ENCODE peak calls at places on chromosomes 4 and X, in four cellular contexts. T is GM10248, Y is choroid plexus epithelial cell, V is mucosa of descending colon. S is an unnamed sample.

GRCh38 chr4:147019061-147019460 is 73.4 kb upstream of the TTC29 start:
- DNase-seq in T (peak), Y (peak), V (no peak), S (peak)

GRCh38 chrX:153582896-153583295 is 16.0 kb downstream of the CCNQ start:
- DNase-seq in T (peak), Y (peak), V (peak), S (no peak)

GRCh38 chr4:132417220-132417619 is 731.9 kb upstream of the PCDH10 start:
- DNase-seq in T (no peak), Y (no peak), V (no peak), S (no peak)

GRCh38 chr4:142248946-142249345 is 597.2 kb downstream of the INPP4B start:
- DNase-seq in T (no peak), Y (peak), V (no peak), S (no peak)

GRCh38 chr4:373062-373839 is 35.6 kb downstream of the ZNF141 start:
- DNase-seq in T (no peak), Y (no peak), V (no peak), S (no peak)

GRCh38 chr4:3291969-3292570 is 751 bp upstream of the RGS12 start:
- DNase-seq in T (no peak), Y (peak), V (peak), S (peak)

GRCh38 chrX:82163701-82164100 is 961.8 kb downstream of the SH3BGRL start:
- DNase-seq in T (no peak), Y (no peak), V (no peak), S (no peak)

GRCh38 chrX:69163936-69164741 is 1.1 kb downstream of the PJA1 start:
- DNase-seq in T (peak), Y (peak), V (peak), S (no peak)

GRCh38 chrX:96182366-96182765 is 502.3 kb upstream of the DIAPH2 start:
- DNase-seq in T (no peak), Y (peak), V (no peak), S (no peak)

GRCh38 chr4:115396034-115396433 is 282.6 kb upstream of the NDST4 start:
- DNase-seq in T (no peak), Y (no peak), V (no peak), S (no peak)

GRCh38 chrX:22399793-22400192 is 127.1 kb downstream of the CBLL2 start:
- DNase-seq in T (no peak), Y (no peak), V (no peak), S (no peak)

GRCh38 chr4:106048250-106048931 is 153.1 kb downstream of the NPNT start:
- DNase-seq in T (no peak), Y (peak), V (no peak), S (no peak)

GRCh38 chr4:55947912-55948725 is 626 bp upstream of the CEP135 start:
- DNase-seq in T (peak), Y (peak), V (no peak), S (no peak)

GRCh38 chr4:172758586-172759340 is 409.8 kb upstream of the GALNT7 start:
- DNase-seq in T (no peak), Y (peak), V (no peak), S (no peak)

GRCh38 chr4:151582098-151582497 is 173.1 kb downstream of the FHIP1A start:
- DNase-seq in T (no peak), Y (no peak), V (no peak), S (no peak)

GRCh38 chr4:37828843-37829242 is 2.4 kb downstream of the PGM2 start:
- DNase-seq in T (no peak), Y (no peak), V (no peak), S (no peak)

GRCh38 chr4:37825943-37826281 is 574 bp upstream of the PGM2 start:
- DNase-seq in T (no peak), Y (no peak), V (no peak), S (no peak)

GRCh38 chr4:37827030-37827705 is 682 bp downstream of the PGM2 start:
- DNase-seq in T (peak), Y (peak), V (no peak), S (peak)

GRCh38 chr4:37827802-37828321 is 1.4 kb downstream of the PGM2 start:
- DNase-seq in T (no peak), Y (no peak), V (no peak), S (no peak)

GRCh38 chr4:37826282-37827029 is at the start of gene PGM2:
- DNase-seq in T (peak), Y (peak), V (peak), S (peak)
- TF ChIP-seq CTCF in T (no peak), Y (peak), V (no peak), S (no peak)

GRCh38 chrX:131783555-131784338 is 239.4 kb upstream of the STK26 start:
- DNase-seq in T (no peak), Y (no peak), V (no peak), S (no peak)

GRCh38 chrX:131779313-131779712 is 235.4 kb downstream of the OR13H1 start:
- DNase-seq in T (no peak), Y (no peak), V (no peak), S (no peak)

GRCh38 chrX:131778269-131779218 is 234.7 kb downstream of the OR13H1 start:
- DNase-seq in T (no peak), Y (no peak), V (no peak), S (no peak)
- TF ChIP-seq CTCF in T (no peak), Y (no peak), V (no peak), S (peak)

GRCh38 chrX:48648299-48648698 is 35.3 kb upstream of the WAS start:
- DNase-seq in T (peak), Y (peak), V (no peak), S (no peak)
- TF ChIP-seq CTCF in T (peak), Y (peak), V (no peak), S (peak)

DNA sequence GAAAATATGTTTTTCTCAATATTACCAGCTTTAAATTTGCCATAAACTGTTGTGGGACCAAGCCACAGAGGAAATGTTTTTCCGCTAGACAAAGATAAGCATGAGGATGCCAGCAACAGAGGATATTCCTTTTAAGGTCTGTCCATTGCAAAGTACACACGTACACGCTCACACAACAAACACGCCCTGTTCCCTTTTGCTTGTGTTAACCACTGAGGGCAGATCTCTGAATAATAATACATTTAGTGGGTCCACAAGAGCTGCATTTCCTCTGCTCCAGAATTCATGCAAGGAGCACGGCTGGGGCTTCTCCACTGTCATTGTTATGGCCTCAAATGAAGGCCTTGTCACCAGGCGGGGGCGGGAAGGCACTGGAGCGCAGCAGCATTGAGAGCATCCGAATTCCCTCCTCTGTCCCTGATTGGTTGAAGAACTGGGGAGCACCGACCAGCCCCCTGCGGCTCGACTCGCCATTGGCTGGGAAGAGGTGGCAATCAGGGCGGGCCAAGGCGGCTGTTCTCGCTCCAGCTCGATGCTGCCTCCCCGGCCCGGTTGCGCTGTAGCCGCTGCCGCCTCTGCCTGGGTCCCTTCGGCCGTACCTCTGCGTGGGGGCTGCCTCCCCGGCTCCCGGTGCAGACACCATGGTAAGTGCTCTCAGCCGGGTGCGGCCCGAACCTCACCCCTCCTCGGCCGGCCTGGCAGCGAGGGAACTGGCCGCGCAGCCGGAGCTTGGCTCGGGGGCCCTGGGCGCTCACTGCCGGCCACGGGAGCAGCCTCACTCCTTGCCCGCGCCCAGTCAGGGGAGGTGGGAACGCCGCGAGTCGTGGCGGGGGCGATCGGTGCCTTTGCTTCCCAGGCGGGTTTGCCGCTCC is at the start of gene GUCY1B1:
- DNase-seq in T (peak), Y (peak), V (peak), S (peak)
- TF ChIP-seq CTCF in T (no peak), Y (peak), V (no peak), S (peak)

GRCh38 chrX:25021132-25021498 is 5.3 kb upstream of the ARX start:
- DNase-seq in T (no peak), Y (no peak), V (no peak), S (no peak)

GRCh38 chrX:25019707-25020390 is 4.1 kb upstream of the ARX start:
- DNase-seq in T (no peak), Y (no peak), V (no peak), S (no peak)

GRCh38 chrX:25018682-25019081 is 2.9 kb upstream of the ARX start:
- DNase-seq in T (no peak), Y (no peak), V (no peak), S (no peak)

GRCh38 chrX:25022499-25023325 is 6.9 kb upstream of the ARX start:
- DNase-seq in T (no peak), Y (no peak), V (no peak), S (no peak)

GRCh38 chrX:25020391-25021131 is 4.8 kb upstream of the ARX start:
- DNase-seq in T (peak), Y (no peak), V (no peak), S (no peak)
- TF ChIP-seq CTCF in T (peak), Y (peak), V (peak), S (peak)

S was measured in right lobe of liver.